ENCODE peak calls at places on chromosome 17, in six cellular contexts. E, F, Y, V, R and N are unnamed samples.
A peak's percentile ranks its signal among the peaks of the same experiment; 100 is the strongest.

GRCh38 chr17:40981115-40981514 is 3.0 kb downstream of the KRT40 start:
- DNase-seq in E (no peak), V (no peak), Y (no peak), R (no peak), F (no peak), N (no peak)

GRCh38 chr17:66540131-66540781 is 237.8 kb downstream of the PRKCA start:
- DNase-seq in E (peak; percentile 95), F (peak; percentile 59), Y (peak; percentile 91), R (no peak), V (peak; percentile 55), N (peak; percentile 61)

GRCh38 chr17:78674595-78675315 is 97.6 kb upstream of the DNAH17 start:
- DNase-seq in V (no peak), E (no peak), F (peak; percentile 64), R (no peak), Y (no peak), N (peak; percentile 70)

GRCh38 chr17:3026856-3027751 is 36.3 kb downstream of the OR1D5 start:
- DNase-seq in Y (no peak), V (no peak), F (no peak), R (no peak), E (no peak), N (peak; percentile 27)

GRCh38 chr17:69608808-69609494 is 194.5 kb downstream of the MAP2K6 start:
- DNase-seq in R (peak; percentile 36), Y (peak; percentile 96), V (no peak), F (no peak), E (peak; percentile 91), N (no peak)

GRCh38 chr17:65888649-65889048 is 303.3 kb downstream of the CEP112 start:
- DNase-seq in F (no peak), Y (peak; percentile 66), E (peak; percentile 1), R (no peak), V (no peak), N (no peak)

GRCh38 chr17:44187131-44187899 is 543 bp downstream of the TMUB2 start:
- DNase-seq in Y (peak; percentile 46), R (no peak), E (peak; percentile 32), V (no peak), F (peak; percentile 63), N (no peak)

GRCh38 chr17:17445925-17446665 is 30.7 kb upstream of the MED9 start:
- DNase-seq in F (no peak), E (peak; percentile 79), Y (peak; percentile 96), R (no peak), V (no peak), N (no peak)

GRCh38 chr17:40348562-40349476 is 15.7 kb downstream of the GJD3 start:
- DNase-seq in F (no peak), V (no peak), Y (no peak), E (no peak), R (no peak), N (no peak)

GRCh38 chr17:82283208-82283749 is 9.8 kb upstream of the CSNK1D start:
- DNase-seq in R (no peak), V (no peak), F (no peak), E (peak; percentile 90), Y (peak; percentile 93), N (no peak)

GRCh38 chr17:42680331-42680808 is 1.3 kb downstream of the CCR10 start:
- DNase-seq in R (no peak), Y (peak; percentile 29), E (no peak), F (no peak), V (no peak), N (peak; percentile 75)

GRCh38 chr17:1482686-1483445 is 9.6 kb downstream of the MYO1C start:
- DNase-seq in E (no peak), Y (no peak), R (no peak), F (no peak), V (no peak), N (no peak)

GRCh38 chr17:13704333-13704732 is 102.6 kb upstream of the HS3ST3A1 start:
- DNase-seq in Y (peak; percentile 75), F (no peak), E (peak; percentile 35), R (no peak), V (no peak), N (no peak)

GRCh38 chr17:27624555-27624954 is 6.4 kb upstream of the LGALS9 start:
- DNase-seq in F (no peak), Y (no peak), V (no peak), R (no peak), E (no peak), N (no peak)

GRCh38 chr17:628089-628488 is 86.5 kb downstream of the VPS53 start:
- DNase-seq in R (no peak), Y (no peak), F (no peak), V (no peak), E (no peak), N (no peak)

GRCh38 chr17:31310260-31310659 is 3.6 kb downstream of the EVI2B start:
- DNase-seq in F (no peak), V (no peak), Y (no peak), E (no peak), R (no peak), N (no peak)

GRCh38 chr17:12178644-12179330 is 158.1 kb downstream of the MAP2K4 start:
- DNase-seq in V (no peak), E (no peak), R (no peak), F (no peak), Y (no peak), N (no peak)

GRCh38 chr17:52148288-52148968 is 10.1 kb downstream of the CA10 start:
- DNase-seq in Y (no peak), E (no peak), V (no peak), R (no peak), F (no peak), N (no peak)

GRCh38 chr17:16491703-16492612 is at the start of gene LRRC75A:
- DNase-seq in R (no peak), E (peak; percentile 29), Y (peak; percentile 16), F (peak; percentile 74), V (peak; percentile 76), N (peak; percentile 80)

GRCh38 chr17:79678091-79678731 is 52.5 kb upstream of the ENPP7 start:
- DNase-seq in R (no peak), Y (no peak), V (no peak), F (no peak), E (no peak), N (no peak)

GRCh38 chr17:36864230-36864629 is 73.0 kb upstream of the LHX1 start:
- DNase-seq in R (no peak), F (no peak), V (no peak), E (no peak), Y (no peak), N (no peak)
- H2BK120ac ChIP-seq in R (no peak overlapping the region), F (no peak overlapping the region), V (no peak overlapping the region), E (no peak overlapping the region), Y (no peak overlapping the region), N (no peak overlapping the region)

DNA sequence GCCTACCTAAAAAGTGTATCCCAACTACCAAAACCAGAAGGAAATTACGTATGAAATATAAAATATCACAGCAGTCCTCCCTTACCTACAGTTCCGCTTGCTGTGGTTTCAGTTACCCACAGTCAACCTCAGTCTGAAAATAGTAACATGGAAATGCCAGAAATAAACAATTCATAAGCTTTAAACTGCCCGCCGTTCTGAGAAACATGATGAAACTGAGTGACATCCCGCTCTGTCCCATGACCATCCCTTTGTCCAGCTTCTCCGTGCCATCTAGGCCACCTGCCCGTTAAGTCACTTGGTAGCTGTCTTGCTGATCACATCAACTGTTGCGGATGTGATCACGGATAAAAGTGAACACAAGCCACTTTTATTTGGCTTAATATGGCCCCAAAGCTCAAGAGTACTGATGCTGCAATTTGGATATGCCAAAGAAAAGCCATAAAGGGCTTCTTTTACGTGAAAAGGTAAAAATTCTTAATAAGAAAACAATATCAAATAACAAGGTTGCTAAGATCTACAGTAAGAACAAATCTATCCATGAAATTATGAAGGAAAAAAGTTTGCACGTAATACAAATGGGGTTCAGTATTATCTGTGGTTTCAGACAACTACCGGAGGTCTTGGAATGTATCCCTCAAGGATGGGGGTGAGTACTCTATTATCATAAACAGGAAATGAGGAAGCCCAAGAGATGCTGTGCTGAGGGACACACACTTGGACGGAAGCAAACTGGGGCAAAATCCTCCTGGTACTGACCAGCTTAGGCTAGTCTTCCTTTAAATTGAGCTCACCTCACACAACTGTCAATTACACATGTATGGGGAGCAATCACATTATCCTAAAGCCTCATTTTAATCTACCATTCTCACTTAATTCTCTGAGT is 8.2 kb downstream of the USP22 start:
- DNase-seq in Y (peak; percentile 47), V (no peak), F (no peak), E (peak; percentile 55), R (no peak), N (no peak)
- H2AFZ ChIP-seq in Y (no peak overlapping the region), V (no peak overlapping the region), F (no peak overlapping the region), E (no peak overlapping the region), R (no peak overlapping the region), N (no peak overlapping the region)

GRCh38 chr17:28812980-28813377 is 29.6 kb downstream of the FAM222B start:
- DNase-seq in V (no peak), E (no peak), F (no peak), R (no peak), Y (peak; percentile 71), N (no peak)

GRCh38 chr17:28816540-28816939 is 26.1 kb downstream of the FAM222B start:
- DNase-seq in F (no peak), Y (no peak), V (no peak), E (no peak), R (no peak), N (no peak)

GRCh38 chr17:28819582-28819981 is 23.0 kb downstream of the FAM222B start:
- DNase-seq in Y (no peak), V (no peak), E (no peak), R (no peak), F (no peak), N (no peak)

DNA sequence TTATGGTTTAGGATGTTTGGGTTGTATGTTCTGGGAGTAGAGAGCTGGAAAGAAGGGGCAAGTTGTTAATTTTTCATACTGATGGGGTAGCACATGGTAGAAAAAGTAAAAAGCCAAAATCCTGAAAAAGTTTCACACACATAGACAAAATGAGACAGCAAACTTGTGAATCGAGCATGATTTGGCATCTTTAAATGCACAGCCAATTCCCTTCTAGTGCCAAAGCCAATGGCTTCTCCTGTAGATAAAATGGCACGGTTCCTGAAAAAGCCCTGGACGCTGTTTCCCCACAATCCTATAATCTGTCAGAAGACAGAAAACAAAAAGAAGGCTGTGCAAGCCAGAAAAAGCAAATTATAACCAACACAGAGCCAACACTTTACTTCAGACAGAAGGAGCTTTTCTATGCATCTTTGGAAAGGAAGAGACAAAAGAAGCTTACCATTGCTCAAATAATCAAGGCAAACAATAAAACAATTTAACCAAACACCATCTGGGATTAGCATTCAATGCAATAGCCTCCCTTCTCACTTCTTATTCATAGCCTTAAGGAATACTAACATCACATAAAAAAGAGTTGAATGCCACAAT is 23.8 kb downstream of the FAM222B start:
- DNase-seq in R (no peak), F (no peak), V (no peak), E (no peak), Y (no peak), N (no peak)
- H2BK120ac ChIP-seq in R (no peak overlapping the region), F (no peak overlapping the region), V (no peak overlapping the region), E (no peak overlapping the region), Y (no peak overlapping the region), N (no peak overlapping the region)

GRCh38 chr17:61398721-61399130 is 917 bp upstream of the TBX2 start:
- DNase-seq in R (no peak), Y (peak; percentile 28), E (no peak), F (no peak), V (no peak), N (no peak)
- H2AFZ ChIP-seq in R (no peak overlapping the region), Y (peak overlapping the region; percentile 69), E (no peak overlapping the region), F (no peak overlapping the region), V (peak overlapping the region; percentile 94), N (no peak overlapping the region)

GRCh38 chr17:7634384-7634783 is 4.4 kb downstream of the SHBG start:
- DNase-seq in R (no peak), Y (peak; percentile 41), V (peak; percentile 43), F (peak; percentile 87), E (peak; percentile 66), N (peak; percentile 87)
- H2BK120ac ChIP-seq in R (no peak overlapping the region), Y (no peak overlapping the region), V (no peak overlapping the region), F (no peak overlapping the region), E (no peak overlapping the region), N (no peak overlapping the region)

GRCh38 chr17:63827801-63828221 is 348 bp upstream of the FTSJ3 start:
- DNase-seq in E (no peak), R (no peak), F (no peak), Y (no peak), V (no peak), N (no peak)
- H2AFZ ChIP-seq in E (peak overlapping the region; percentile 90), R (peak overlapping the region; percentile 76), F (no peak overlapping the region), Y (peak overlapping the region; percentile 98), V (peak overlapping the region; percentile 95), N (no peak overlapping the region)